ENCODE peak calls at places on chromosomes 1 and 21, in nine cellular contexts. O, P, C, Z, U, K, I, R and J are unnamed samples.

GRCh38 chr21:24223625-24224024 is 1383.7 kb downstream of the MRPL39 start:
- DNase-seq in O (no peak), P (no peak), C (no peak), Z (no peak), U (no peak), K (no peak), I (peak; percentile 1), R (no peak), J (no peak)

GRCh38 chr1:207259391-207259790 is 62.1 kb upstream of the CD55 start:
- DNase-seq in O (no peak), P (no peak), C (no peak), Z (no peak), U (no peak), K (no peak), I (peak; percentile 10), R (no peak), J (no peak)

GRCh38 chr21:42448683-42449082 is 45.0 kb downstream of the UBASH3A start:
- DNase-seq in O (no peak), P (no peak), C (no peak), Z (no peak), U (no peak), K (no peak), I (no peak), R (no peak), J (no peak)

GRCh38 chr1:116767782-116768382 is 13.7 kb downstream of the CD2 start:
- DNase-seq in O (no peak), P (no peak), C (no peak), Z (no peak), U (no peak), K (no peak), I (no peak), R (no peak), J (no peak)

GRCh38 chr1:44543064-44543815 is 131.0 kb downstream of the TMEM53 start:
- DNase-seq in O (no peak), P (no peak), C (peak; percentile 39), Z (no peak), U (no peak), K (no peak), I (no peak), R (no peak), J (no peak)

GRCh38 chr1:38026592-38027200 is 14.2 kb downstream of the UTP11 start:
- DNase-seq in O (no peak), P (no peak), C (peak; percentile 17), Z (no peak), U (peak; percentile 55), K (no peak), I (peak; percentile 62), R (no peak), J (no peak)

GRCh38 chr1:213003281-213003680 is 12.4 kb downstream of the ANGEL2 start:
- DNase-seq in O (no peak), P (no peak), C (no peak), Z (no peak), U (no peak), K (no peak), I (no peak), R (no peak), J (no peak)

GRCh38 chr1:6276765-6277555 is 16.1 kb upstream of the GPR153 start:
- DNase-seq in O (no peak), P (no peak), C (no peak), Z (no peak), U (no peak), K (no peak), I (no peak), R (no peak), J (no peak)

GRCh38 chr21:46079357-46080170 is 18.3 kb upstream of the COL6A2 start:
- DNase-seq in O (no peak), P (peak; percentile 85), C (no peak), Z (peak; percentile 71), U (no peak), K (no peak), I (peak; percentile 65), R (no peak), J (peak; percentile 78)

GRCh38 chr1:17377325-17377953 is 5.4 kb downstream of the PADI6 start:
- DNase-seq in O (no peak), P (no peak), C (no peak), Z (no peak), U (no peak), K (no peak), I (no peak), R (no peak), J (no peak)

GRCh38 chr1:11736746-11737639 is 1.1 kb downstream of the AGTRAP start:
- DNase-seq in O (peak; percentile 16), P (peak; percentile 66), C (no peak), Z (peak; percentile 59), U (peak; percentile 64), K (no peak), I (peak; percentile 68), R (peak; percentile 43), J (peak; percentile 94)

GRCh38 chr1:161139765-161140164 is 7.3 kb upstream of the DEDD start:
- DNase-seq in O (no peak), P (no peak), C (no peak), Z (no peak), U (peak; percentile 69), K (no peak), I (peak; percentile 73), R (no peak), J (no peak)

GRCh38 chr1:59218521-59219236 is 78.2 kb upstream of the FGGY start:
- DNase-seq in O (no peak), P (no peak), C (no peak), Z (no peak), U (no peak), K (no peak), I (peak; percentile 94), R (no peak), J (no peak)

GRCh38 chr1:23169727-23170335 is 1.2 kb upstream of the LUZP1 start:
- DNase-seq in O (peak; percentile 12), P (peak; percentile 92), C (no peak), Z (peak; percentile 84), U (peak; percentile 49), K (no peak), I (peak; percentile 70), R (peak; percentile 23), J (no peak)

GRCh38 chr1:212557739-212558664 is 50.6 kb upstream of the ATF3 start:
- DNase-seq in O (no peak), P (no peak), C (peak; percentile 48), Z (peak; percentile 56), U (no peak), K (no peak), I (peak; percentile 49), R (no peak), J (no peak)

GRCh38 chr1:231376101-231376500 is 38.0 kb downstream of the SPRTN start:
- DNase-seq in O (no peak), P (no peak), C (no peak), Z (no peak), U (no peak), K (no peak), I (no peak), R (no peak), J (no peak)

GRCh38 chr1:171983584-171983983 is 142.3 kb downstream of the DNM3 start:
- DNase-seq in O (no peak), P (no peak), C (no peak), Z (no peak), U (no peak), K (no peak), I (peak; percentile 56), R (no peak), J (no peak)

GRCh38 chr1:175563556-175563955 is 179.8 kb downstream of the TNR start:
- DNase-seq in O (no peak), P (no peak), C (no peak), Z (no peak), U (no peak), K (no peak), I (no peak), R (no peak), J (no peak)

GRCh38 chr21:26887241-26887640 is 42.0 kb upstream of the ADAMTS1 start:
- DNase-seq in O (no peak), P (no peak), C (no peak), Z (no peak), U (no peak), K (no peak), I (peak; percentile 4), R (no peak), J (no peak)

GRCh38 chr1:112762541-112763141 is 47.5 kb upstream of the PPM1J start:
- DNase-seq in O (no peak), P (peak; percentile 19), C (no peak), Z (no peak), U (no peak), K (no peak), I (no peak), R (no peak), J (no peak)

GRCh38 chr1:36528361-36529349 is 45.9 kb upstream of the CSF3R start:
- DNase-seq in O (no peak), P (no peak), C (no peak), Z (no peak), U (no peak), K (no peak), I (no peak), R (no peak), J (no peak)

GRCh38 chr1:235941852-235942624 is 75.3 kb upstream of the LYST start:
- DNase-seq in O (no peak), P (peak; percentile 65), C (no peak), Z (peak; percentile 5), U (no peak), K (no peak), I (peak; percentile 50), R (no peak), J (no peak)

GRCh38 chr1:153533689-153534201 is 2.0 kb downstream of the S100A6 start:
- DNase-seq in O (no peak), P (peak; percentile 76), C (no peak), Z (peak; percentile 91), U (no peak), K (no peak), I (peak; percentile 87), R (peak; percentile 51), J (no peak)

GRCh38 chr1:8903410-8903809 is 24.9 kb upstream of the ENO1 start:
- DNase-seq in O (no peak), P (no peak), C (no peak), Z (no peak), U (no peak), K (no peak), I (no peak), R (no peak), J (no peak)

GRCh38 chr1:224358288-224358687 is 1.6 kb downstream of the CNIH4 start:
- DNase-seq in O (no peak), P (no peak), C (no peak), Z (no peak), U (no peak), K (no peak), I (no peak), R (no peak), J (no peak)

GRCh38 chr1:12287869-12288268 is 58.0 kb downstream of the VPS13D start:
- DNase-seq in O (no peak), P (no peak), C (no peak), Z (no peak), U (peak; percentile 27), K (no peak), I (no peak), R (no peak), J (no peak)

GRCh38 chr1:42925132-42925769 is 33.4 kb downstream of the SLC2A1 start:
- DNase-seq in O (no peak), P (no peak), C (no peak), Z (no peak), U (no peak), K (no peak), I (no peak), R (no peak), J (no peak)

GRCh38 chr1:29120955-29121485 is 2.7 kb downstream of the TMEM200B start:
- DNase-seq in O (peak; percentile 61), P (no peak), C (no peak), Z (peak; percentile 75), U (peak; percentile 88), K (peak; percentile 49), I (peak; percentile 52), R (no peak), J (no peak)